ENCODE peak calls at places on chromosome 7, in six cellular contexts. One of them, this sample, is unnamed. For H3K4me1, the result is how much of the 10 kb centered on the place peaks cover.

GRCh38 chr7:1900847-1901246 is 230.8 kb downstream of the ELFN1 start:
- DNase-seq in SK-N-SH: no peak
- DNase-seq in upper lobe of right lung: no peak
- DNase-seq in cardiac muscle cell: no peak
- DNase-seq in fibroblast of lung: no peak
- DNase-seq in CD4-positive, CD25-positive, alpha-beta regulatory T cell: no peak
- DNase-seq in this sample: no peak

GRCh38 chr7:35286422-35286821 is 32.5 kb upstream of the TBX20 start:
- DNase-seq in SK-N-SH: no peak
- DNase-seq in upper lobe of right lung: no peak
- DNase-seq in cardiac muscle cell: no peak
- DNase-seq in fibroblast of lung: peak
- DNase-seq in CD4-positive, CD25-positive, alpha-beta regulatory T cell: no peak
- DNase-seq in this sample: no peak

GRCh38 chr7:40401406-40401805 is 266.6 kb downstream of the SUGCT start:
- DNase-seq in SK-N-SH: no peak
- DNase-seq in upper lobe of right lung: no peak
- DNase-seq in cardiac muscle cell: no peak
- DNase-seq in fibroblast of lung: peak
- DNase-seq in CD4-positive, CD25-positive, alpha-beta regulatory T cell: no peak
- DNase-seq in this sample: no peak

GRCh38 chr7:48111596-48111995 is 22.5 kb downstream of the UPP1 start:
- DNase-seq in SK-N-SH: no peak
- DNase-seq in upper lobe of right lung: no peak
- DNase-seq in cardiac muscle cell: no peak
- DNase-seq in fibroblast of lung: no peak
- DNase-seq in CD4-positive, CD25-positive, alpha-beta regulatory T cell: no peak
- DNase-seq in this sample: no peak

GRCh38 chr7:116530107-116530820 is 5.4 kb downstream of the CAV1 start:
- DNase-seq in SK-N-SH: no peak
- DNase-seq in upper lobe of right lung: no peak
- DNase-seq in cardiac muscle cell: no peak
- DNase-seq in fibroblast of lung: no peak
- DNase-seq in CD4-positive, CD25-positive, alpha-beta regulatory T cell: no peak
- DNase-seq in this sample: no peak

GRCh38 chr7:36735172-36735571 is 10.9 kb upstream of the AOAH start:
- DNase-seq in SK-N-SH: no peak
- DNase-seq in upper lobe of right lung: no peak
- DNase-seq in cardiac muscle cell: no peak
- DNase-seq in fibroblast of lung: peak
- DNase-seq in CD4-positive, CD25-positive, alpha-beta regulatory T cell: no peak
- DNase-seq in this sample: no peak

GRCh38 chr7:132275384-132275783 is 300.9 kb downstream of the PLXNA4 start:
- DNase-seq in SK-N-SH: no peak
- DNase-seq in upper lobe of right lung: no peak
- DNase-seq in cardiac muscle cell: no peak
- DNase-seq in fibroblast of lung: no peak
- DNase-seq in CD4-positive, CD25-positive, alpha-beta regulatory T cell: no peak
- DNase-seq in this sample: no peak

GRCh38 chr7:21357146-21358097 is 70.5 kb upstream of the SP4 start:
- DNase-seq in SK-N-SH: no peak
- DNase-seq in upper lobe of right lung: no peak
- DNase-seq in cardiac muscle cell: no peak
- DNase-seq in fibroblast of lung: no peak
- DNase-seq in CD4-positive, CD25-positive, alpha-beta regulatory T cell: no peak
- DNase-seq in this sample: no peak

GRCh38 chr7:26508917-26509316 is 217.3 kb downstream of the SNX10 start:
- DNase-seq in SK-N-SH: no peak
- DNase-seq in upper lobe of right lung: no peak
- DNase-seq in cardiac muscle cell: no peak
- DNase-seq in fibroblast of lung: no peak
- DNase-seq in CD4-positive, CD25-positive, alpha-beta regulatory T cell: no peak
- DNase-seq in this sample: no peak

GRCh38 chr7:78020874-78021249 is 222.3 kb downstream of the PHTF2 start:
- DNase-seq in SK-N-SH: no peak
- DNase-seq in upper lobe of right lung: no peak
- DNase-seq in cardiac muscle cell: no peak
- DNase-seq in fibroblast of lung: no peak
- DNase-seq in CD4-positive, CD25-positive, alpha-beta regulatory T cell: no peak
- DNase-seq in this sample: no peak

GRCh38 chr7:11436773-11437524 is 395.0 kb downstream of the THSD7A start:
- DNase-seq in SK-N-SH: no peak
- DNase-seq in upper lobe of right lung: no peak
- DNase-seq in cardiac muscle cell: no peak
- DNase-seq in fibroblast of lung: no peak
- DNase-seq in CD4-positive, CD25-positive, alpha-beta regulatory T cell: no peak
- DNase-seq in this sample: no peak

GRCh38 chr7:27961255-27961654 is 219.3 kb downstream of the JAZF1 start:
- DNase-seq in SK-N-SH: no peak
- DNase-seq in upper lobe of right lung: no peak
- DNase-seq in cardiac muscle cell: no peak
- DNase-seq in fibroblast of lung: peak
- DNase-seq in CD4-positive, CD25-positive, alpha-beta regulatory T cell: no peak
- DNase-seq in this sample: no peak

GRCh38 chr7:107857541-107857912 is 33.5 kb upstream of the DLD start:
- DNase-seq in SK-N-SH: no peak
- DNase-seq in upper lobe of right lung: no peak
- DNase-seq in cardiac muscle cell: no peak
- DNase-seq in fibroblast of lung: peak
- DNase-seq in CD4-positive, CD25-positive, alpha-beta regulatory T cell: no peak
- DNase-seq in this sample: no peak

GRCh38 chr7:24902276-24902675 is 77.7 kb downstream of the OSBPL3 start:
- DNase-seq in SK-N-SH: no peak
- DNase-seq in upper lobe of right lung: no peak
- DNase-seq in cardiac muscle cell: no peak
- DNase-seq in fibroblast of lung: no peak
- DNase-seq in CD4-positive, CD25-positive, alpha-beta regulatory T cell: no peak
- DNase-seq in this sample: no peak

GRCh38 chr7:423312-424260 is 96.1 kb downstream of the PDGFA start:
- DNase-seq in SK-N-SH: no peak
- DNase-seq in upper lobe of right lung: peak
- DNase-seq in cardiac muscle cell: no peak
- DNase-seq in fibroblast of lung: no peak
- DNase-seq in CD4-positive, CD25-positive, alpha-beta regulatory T cell: no peak
- DNase-seq in this sample: no peak

GRCh38 chr7:23093546-23093945 is 12.0 kb upstream of the KLHL7 start:
- DNase-seq in SK-N-SH: no peak
- DNase-seq in upper lobe of right lung: no peak
- DNase-seq in cardiac muscle cell: no peak
- DNase-seq in fibroblast of lung: peak
- DNase-seq in CD4-positive, CD25-positive, alpha-beta regulatory T cell: no peak
- DNase-seq in this sample: no peak

GRCh38 chr7:76065016-76065612 is 17.2 kb downstream of the MDH2 start:
- DNase-seq in SK-N-SH: no peak
- DNase-seq in upper lobe of right lung: no peak
- DNase-seq in cardiac muscle cell: no peak
- DNase-seq in fibroblast of lung: no peak
- DNase-seq in CD4-positive, CD25-positive, alpha-beta regulatory T cell: no peak
- DNase-seq in this sample: no peak

GRCh38 chr7:240887-241421 is 48.6 kb downstream of the FAM20C start:
- DNase-seq in SK-N-SH: no peak
- DNase-seq in upper lobe of right lung: no peak
- DNase-seq in cardiac muscle cell: no peak
- DNase-seq in fibroblast of lung: peak
- DNase-seq in CD4-positive, CD25-positive, alpha-beta regulatory T cell: no peak
- DNase-seq in this sample: no peak

GRCh38 chr7:120996333-120996982 is 7.9 kb downstream of the CPED1 start:
- DNase-seq in SK-N-SH: no peak
- DNase-seq in upper lobe of right lung: no peak
- DNase-seq in cardiac muscle cell: no peak
- DNase-seq in fibroblast of lung: peak
- DNase-seq in CD4-positive, CD25-positive, alpha-beta regulatory T cell: no peak
- DNase-seq in this sample: peak

GRCh38 chr7:142566291-142566690 is 183.0 kb upstream of the PRSS1 start:
- DNase-seq in SK-N-SH: no peak
- DNase-seq in upper lobe of right lung: no peak
- DNase-seq in cardiac muscle cell: no peak
- DNase-seq in fibroblast of lung: no peak
- DNase-seq in CD4-positive, CD25-positive, alpha-beta regulatory T cell: no peak
- DNase-seq in this sample: no peak

GRCh38 chr7:36880108-36880507 is 155.8 kb upstream of the AOAH start:
- DNase-seq in SK-N-SH: no peak
- DNase-seq in upper lobe of right lung: no peak
- DNase-seq in cardiac muscle cell: no peak
- DNase-seq in fibroblast of lung: no peak
- DNase-seq in CD4-positive, CD25-positive, alpha-beta regulatory T cell: no peak
- DNase-seq in this sample: no peak

GRCh38 chr7:1899201-1899600 is 229.1 kb downstream of the ELFN1 start:
- DNase-seq in SK-N-SH: peak
- DNase-seq in upper lobe of right lung: no peak
- DNase-seq in cardiac muscle cell: no peak
- DNase-seq in fibroblast of lung: peak
- DNase-seq in CD4-positive, CD25-positive, alpha-beta regulatory T cell: no peak
- DNase-seq in this sample: no peak

GRCh38 chr7:48106906-48107659 is 18.0 kb downstream of the UPP1 start:
- DNase-seq in SK-N-SH: no peak
- DNase-seq in upper lobe of right lung: no peak
- DNase-seq in cardiac muscle cell: no peak
- DNase-seq in fibroblast of lung: no peak
- DNase-seq in CD4-positive, CD25-positive, alpha-beta regulatory T cell: no peak
- DNase-seq in this sample: no peak

GRCh38 chr7:76392531-76393115 is 16.9 kb downstream of the SSC4D start:
- DNase-seq in SK-N-SH: no peak
- DNase-seq in upper lobe of right lung: no peak
- DNase-seq in cardiac muscle cell: no peak
- DNase-seq in fibroblast of lung: no peak
- DNase-seq in CD4-positive, CD25-positive, alpha-beta regulatory T cell: no peak
- DNase-seq in this sample: no peak

GRCh38 chr7:6478186-6478585 is 30.4 kb upstream of the DAGLB start:
- DNase-seq in SK-N-SH: no peak
- DNase-seq in upper lobe of right lung: no peak
- DNase-seq in cardiac muscle cell: no peak
- DNase-seq in fibroblast of lung: no peak
- DNase-seq in CD4-positive, CD25-positive, alpha-beta regulatory T cell: no peak
- DNase-seq in this sample: no peak

GRCh38 chr7:114718861-114719260 is 203.0 kb upstream of the MDFIC start:
- DNase-seq in SK-N-SH: no peak
- DNase-seq in upper lobe of right lung: no peak
- DNase-seq in cardiac muscle cell: no peak
- DNase-seq in fibroblast of lung: no peak
- DNase-seq in CD4-positive, CD25-positive, alpha-beta regulatory T cell: peak
- DNase-seq in this sample: no peak

GRCh38 chr7:5143935-5144903 is 45.8 kb upstream of the WIPI2 start:
- DNase-seq in SK-N-SH: peak
- DNase-seq in upper lobe of right lung: no peak
- DNase-seq in cardiac muscle cell: no peak
- DNase-seq in fibroblast of lung: peak
- DNase-seq in CD4-positive, CD25-positive, alpha-beta regulatory T cell: peak
- DNase-seq in this sample: no peak

GRCh38 chr7:157544226-157544625 is 207.4 kb downstream of the DNAJB6 start:
- DNase-seq in SK-N-SH: no peak
- DNase-seq in upper lobe of right lung: peak
- DNase-seq in cardiac muscle cell: no peak
- DNase-seq in fibroblast of lung: no peak
- DNase-seq in CD4-positive, CD25-positive, alpha-beta regulatory T cell: no peak
- DNase-seq in this sample: no peak

GRCh38 chr7:23712368-23713284 is 2.6 kb downstream of the STK31 start:
- DNase-seq in SK-N-SH: peak
- DNase-seq in upper lobe of right lung: no peak
- DNase-seq in cardiac muscle cell: peak
- DNase-seq in fibroblast of lung: peak
- DNase-seq in CD4-positive, CD25-positive, alpha-beta regulatory T cell: peak
- DNase-seq in this sample: peak

DNA sequence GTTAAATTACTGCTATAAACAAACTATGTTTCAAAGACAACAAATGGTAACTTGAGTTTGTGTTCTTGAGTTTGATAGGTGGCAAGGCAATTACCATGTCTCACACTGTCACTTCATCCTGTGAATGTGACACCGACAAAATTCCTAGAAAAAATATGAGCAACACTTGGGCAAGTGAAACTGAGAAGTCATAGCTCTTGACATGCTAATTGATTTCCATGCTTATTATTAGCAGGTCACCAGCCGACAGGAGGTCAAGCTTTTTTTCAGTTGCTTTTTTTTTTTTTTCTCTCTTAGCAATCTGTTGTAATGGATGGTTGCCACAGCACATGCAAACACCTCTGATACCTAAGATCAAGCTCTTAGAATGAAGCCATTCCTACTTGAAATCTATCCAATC is 206.0 kb upstream of the SLC26A5 start:
- DNase-seq in SK-N-SH: no peak
- DNase-seq in upper lobe of right lung: no peak
- DNase-seq in cardiac muscle cell: peak
- DNase-seq in fibroblast of lung: no peak
- DNase-seq in CD4-positive, CD25-positive, alpha-beta regulatory T cell: no peak
- DNase-seq in this sample: no peak
- H3K27ac ChIP-seq in SK-N-SH: no peak
- H3K27ac ChIP-seq in upper lobe of right lung: no peak
- H3K27ac ChIP-seq in cardiac muscle cell: no peak
- H3K27ac ChIP-seq in fibroblast of lung: no peak
- H3K27ac ChIP-seq in CD4-positive, CD25-positive, alpha-beta regulatory T cell: no peak
- H3K27ac ChIP-seq in this sample: no peak

GRCh38 chr7:127387974-127388373 is 4.5 kb downstream of the ZNF800 start:
- DNase-seq in SK-N-SH: no peak
- DNase-seq in upper lobe of right lung: no peak
- DNase-seq in cardiac muscle cell: no peak
- DNase-seq in fibroblast of lung: peak
- DNase-seq in CD4-positive, CD25-positive, alpha-beta regulatory T cell: no peak
- DNase-seq in this sample: no peak

GRCh38 chr7:127390186-127390816 is 2.2 kb downstream of the ZNF800 start:
- DNase-seq in SK-N-SH: no peak
- DNase-seq in upper lobe of right lung: no peak
- DNase-seq in cardiac muscle cell: no peak
- DNase-seq in fibroblast of lung: no peak
- DNase-seq in CD4-positive, CD25-positive, alpha-beta regulatory T cell: no peak
- DNase-seq in this sample: peak

GRCh38 chr7:127390817-127391590 is 1.5 kb downstream of the ZNF800 start:
- DNase-seq in SK-N-SH: no peak
- DNase-seq in upper lobe of right lung: no peak
- DNase-seq in cardiac muscle cell: no peak
- DNase-seq in fibroblast of lung: no peak
- DNase-seq in CD4-positive, CD25-positive, alpha-beta regulatory T cell: no peak
- DNase-seq in this sample: no peak

GRCh38 chr7:127391591-127392181 is 822 bp downstream of the ZNF800 start:
- DNase-seq in SK-N-SH: no peak
- DNase-seq in upper lobe of right lung: peak
- DNase-seq in cardiac muscle cell: peak
- DNase-seq in fibroblast of lung: peak
- DNase-seq in CD4-positive, CD25-positive, alpha-beta regulatory T cell: peak
- DNase-seq in this sample: peak

GRCh38 chr7:127389321-127389720 is 3.2 kb downstream of the ZNF800 start:
- DNase-seq in SK-N-SH: no peak
- DNase-seq in upper lobe of right lung: no peak
- DNase-seq in cardiac muscle cell: no peak
- DNase-seq in fibroblast of lung: no peak
- DNase-seq in CD4-positive, CD25-positive, alpha-beta regulatory T cell: no peak
- DNase-seq in this sample: no peak
- H3K4me1 ChIP-seq in SK-N-SH: under half
- H3K4me1 ChIP-seq in upper lobe of right lung: under half
- H3K4me1 ChIP-seq in cardiac muscle cell: under half
- H3K4me1 ChIP-seq in fibroblast of lung: under half
- H3K4me1 ChIP-seq in CD4-positive, CD25-positive, alpha-beta regulatory T cell: half or more
- H3K4me1 ChIP-seq in this sample: under half

GRCh38 chr7:130988443-130988842 is 254.4 kb upstream of the KLF14 start:
- DNase-seq in SK-N-SH: peak
- DNase-seq in upper lobe of right lung: no peak
- DNase-seq in cardiac muscle cell: peak
- DNase-seq in fibroblast of lung: peak
- DNase-seq in CD4-positive, CD25-positive, alpha-beta regulatory T cell: no peak
- DNase-seq in this sample: no peak
- H3K27ac ChIP-seq in SK-N-SH: no peak
- H3K27ac ChIP-seq in upper lobe of right lung: no peak
- H3K27ac ChIP-seq in cardiac muscle cell: no peak
- H3K27ac ChIP-seq in fibroblast of lung: peak
- H3K27ac ChIP-seq in CD4-positive, CD25-positive, alpha-beta regulatory T cell: peak
- H3K27ac ChIP-seq in this sample: no peak

GRCh38 chr7:137940656-137941518 is 61.0 kb downstream of the CREB3L2 start:
- DNase-seq in SK-N-SH: no peak
- DNase-seq in upper lobe of right lung: no peak
- DNase-seq in cardiac muscle cell: peak
- DNase-seq in fibroblast of lung: peak
- DNase-seq in CD4-positive, CD25-positive, alpha-beta regulatory T cell: no peak
- DNase-seq in this sample: peak
- H3K4me1 ChIP-seq in SK-N-SH: under half
- H3K4me1 ChIP-seq in upper lobe of right lung: under half
- H3K4me1 ChIP-seq in cardiac muscle cell: under half
- H3K4me1 ChIP-seq in fibroblast of lung: under half
- H3K4me1 ChIP-seq in CD4-positive, CD25-positive, alpha-beta regulatory T cell: under half
- H3K4me1 ChIP-seq in this sample: under half

This sample was measured in small intestine.